ENCODE peak calls at places on chromosome 1, in seven cellular contexts. Q is H4, K is GM23338, U is SK-MEL-5, R is activated gamma-delta T cell treated with Interleukin-2 at 50 U/mL for 16 hours, C is kidney glomerular epithelial cell, J is HFF-Myc. B is an unnamed sample.

GRCh38 chr1:101769520-101769919 is 227.2 kb downstream of the OLFM3 start:
- DNase-seq in K (peak), J (no peak), Q (peak), C (peak), R (no peak), U (peak), B (no peak)

GRCh38 chr1:3541930-3542329 is 69.4 kb downstream of the MEGF6 start:
- DNase-seq in C (no peak), J (no peak), R (no peak), U (no peak), K (no peak), Q (no peak), B (no peak)

GRCh38 chr1:161080391-161081150 is 8.8 kb downstream of the NECTIN4 start:
- DNase-seq in R (no peak), K (no peak), J (no peak), U (no peak), Q (no peak), C (no peak), B (peak)

GRCh38 chr1:5934058-5934884 is 58.0 kb downstream of the NPHP4 start:
- DNase-seq in R (no peak), Q (no peak), K (no peak), C (no peak), J (no peak), U (no peak), B (no peak)

GRCh38 chr1:46961066-46961758 is 19.9 kb upstream of the CYP4A11 start:
- DNase-seq in R (no peak), U (no peak), J (no peak), Q (no peak), K (no peak), C (no peak), B (no peak)

GRCh38 chr1:59066231-59066630 is 230.7 kb upstream of the FGGY start:
- DNase-seq in Q (no peak), U (no peak), K (no peak), R (no peak), J (no peak), C (peak), B (no peak)

GRCh38 chr1:62462370-62462769 is 25.5 kb downstream of the USP1 start:
- DNase-seq in Q (no peak), U (no peak), C (no peak), K (no peak), J (no peak), R (no peak), B (no peak)

GRCh38 chr1:42114229-42114628 is 39.0 kb upstream of the GUCA2B start:
- DNase-seq in R (no peak), Q (no peak), U (no peak), C (no peak), J (no peak), K (no peak), B (no peak)

GRCh38 chr1:29258974-29259801 is 22.9 kb downstream of the PTPRU start:
- DNase-seq in U (no peak), K (peak), C (no peak), J (no peak), Q (no peak), R (no peak), B (no peak)

GRCh38 chr1:39170731-39171375 is 33.6 kb upstream of the MACF1 start:
- DNase-seq in Q (no peak), C (no peak), K (peak), R (no peak), J (no peak), U (no peak), B (no peak)

GRCh38 chr1:53577141-53578100 is 118.2 kb downstream of the DMRTB1 start:
- DNase-seq in J (no peak), R (no peak), K (peak), U (no peak), Q (no peak), C (no peak), B (no peak)

GRCh38 chr1:15680614-15681345 is 3.3 kb upstream of the PLEKHM2 start:
- DNase-seq in R (no peak), U (peak), Q (peak), C (peak), J (no peak), K (peak), B (peak)

GRCh38 chr1:8167936-8168335 is 141.8 kb upstream of the ERRFI1 start:
- DNase-seq in R (no peak), U (no peak), K (no peak), J (no peak), Q (no peak), C (no peak), B (no peak)

GRCh38 chr1:219422811-219423598 is 189.9 kb downstream of the ZC3H11B start:
- DNase-seq in J (no peak), C (no peak), K (no peak), U (no peak), Q (no peak), R (no peak), B (no peak)

GRCh38 chr1:64231153-64231552 is 27.7 kb downstream of the UBE2U start:
- DNase-seq in K (no peak), J (no peak), U (peak), R (no peak), Q (no peak), C (no peak), B (peak)

GRCh38 chr1:46380004-46380403 is 14.1 kb upstream of the FAAH start:
- DNase-seq in Q (no peak), U (no peak), C (no peak), R (no peak), J (no peak), K (no peak), B (no peak)

GRCh38 chr1:205805082-205805711 is 7.8 kb downstream of the SLC41A1 start:
- DNase-seq in C (no peak), Q (no peak), K (no peak), R (no peak), J (no peak), U (no peak), B (peak)

GRCh38 chr1:16191309-16191708 is 21.1 kb downstream of the ARHGEF19 start:
- DNase-seq in J (no peak), Q (no peak), U (no peak), R (no peak), K (no peak), C (no peak), B (no peak)

GRCh38 chr1:235018720-235019444 is 109.8 kb downstream of the TOMM20 start:
- DNase-seq in C (no peak), R (no peak), Q (no peak), K (no peak), U (no peak), J (no peak), B (no peak)

GRCh38 chr1:152506899-152507498 is 3.6 kb upstream of the LCE5A start:
- DNase-seq in Q (no peak), U (no peak), K (no peak), J (no peak), C (no peak), R (no peak), B (no peak)

GRCh38 chr1:184854036-184854435 is 99.4 kb upstream of the EDEM3 start:
- DNase-seq in U (no peak), Q (no peak), K (no peak), J (no peak), C (no peak), R (no peak), B (no peak)